ENCODE peak calls at places on chromosome 6, in six cellular contexts. C is Peyer's patch, R is psoas muscle, N is GM12864, L is AG04449, I is GM12865. M is an unnamed sample.
A peak's percentile ranks its signal among the peaks of the same experiment; 100 is the strongest.

GRCh38 chr6:33633462-33634158 is 12.5 kb downstream of the ITPR3 start:
- DNase-seq in C (peak; percentile 86), R (peak; percentile 80), N (no peak), L (no peak), I (peak; percentile 73), M (no peak)

GRCh38 chr6:49003348-49003747 is 459.7 kb downstream of the MMUT start:
- DNase-seq in C (no peak), R (no peak), N (no peak), L (no peak), I (no peak), M (no peak)

GRCh38 chr6:78251930-78252329 is 599.1 kb downstream of the MEI4 start:
- DNase-seq in C (no peak), R (no peak), N (no peak), L (no peak), I (peak; percentile 5), M (no peak)

GRCh38 chr6:551405-551804 is 105.5 kb downstream of the HUS1B start:
- DNase-seq in C (no peak), R (no peak), N (no peak), L (no peak), I (peak; percentile 10), M (no peak)

GRCh38 chr6:48389146-48390043 is 278.4 kb upstream of the PTCHD4 start:
- DNase-seq in C (no peak), R (no peak), N (no peak), L (no peak), I (no peak), M (no peak)

GRCh38 chr6:128827675-128828464 is 55.1 kb upstream of the LAMA2 start:
- DNase-seq in C (no peak), R (no peak), N (no peak), L (peak; percentile 17), I (no peak), M (no peak)

GRCh38 chr6:2918936-2919335 is 15.8 kb upstream of the SERPINB9 start:
- DNase-seq in C (peak; percentile 39), R (no peak), N (no peak), L (no peak), I (no peak), M (no peak)

GRCh38 chr6:89369009-89369408 is 16.5 kb upstream of the UBE2J1 start:
- DNase-seq in C (peak; percentile 67), R (no peak), N (no peak), L (no peak), I (no peak), M (no peak)

GRCh38 chr6:3321042-3321441 is 62.3 kb downstream of the PSMG4 start:
- DNase-seq in C (no peak), R (no peak), N (no peak), L (no peak), I (no peak), M (no peak)

DNA sequence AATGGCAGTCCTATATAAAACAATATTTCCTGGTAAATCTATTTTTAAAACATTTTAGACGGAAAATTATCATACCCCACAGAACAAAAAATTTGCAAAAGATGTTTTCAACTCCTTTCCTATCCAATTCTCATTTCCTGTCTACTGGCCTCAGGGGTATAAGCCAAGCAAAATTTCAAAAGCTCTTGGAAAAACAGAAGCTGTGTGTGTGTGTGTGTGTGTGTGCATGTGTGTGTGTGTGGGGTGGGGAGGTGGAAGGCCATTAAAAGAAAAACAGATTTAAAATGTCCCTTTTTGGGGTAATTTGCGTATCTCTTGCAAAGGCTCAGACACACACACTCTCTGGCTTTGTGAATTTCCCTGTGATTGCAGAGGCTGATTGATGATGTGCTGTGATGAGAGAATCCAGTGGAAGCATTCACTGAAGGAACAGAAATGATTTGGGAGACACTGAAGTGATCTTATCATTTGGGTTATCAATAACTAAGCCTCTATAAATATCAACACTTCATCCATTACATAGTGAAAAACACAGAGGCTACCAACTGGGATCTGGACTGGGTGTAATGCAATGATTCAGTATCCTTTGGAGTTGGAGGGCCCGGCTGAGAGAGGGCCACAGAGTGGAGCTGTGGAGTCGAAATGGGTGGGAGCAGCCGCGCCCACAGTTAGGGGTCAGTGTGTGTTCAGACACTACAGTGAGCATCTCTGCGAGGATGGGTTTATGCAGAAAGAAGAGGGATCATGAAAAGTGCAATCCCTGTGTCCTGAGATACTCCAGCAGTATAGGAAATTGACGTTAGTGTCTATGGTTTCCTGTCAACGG is 106.8 kb upstream of the PREP start:
- DNase-seq in C (no peak), R (no peak), N (no peak), L (no peak), I (no peak), M (no peak)
- TF ChIP-seq CTCF in C (no peak), R (peak; percentile 6), N (no peak), L (peak; percentile 6), I (no peak), M (peak; percentile 20)

GRCh38 chr6:46735720-46736031 is 501 bp upstream of the PLA2G7 start:
- DNase-seq in C (no peak), R (no peak), N (no peak), L (no peak), I (no peak), M (no peak)
- H3K4me3 ChIP-seq in C (peak overlapping the region; percentile 59), R (peak overlapping the region; percentile 80), N (no peak overlapping the region), L (no peak overlapping the region), I (no peak overlapping the region), M (peak overlapping the region; percentile 55)

GRCh38 chr6:137202078-137202477 is 17.1 kb downstream of the IFNGR1 start:
- DNase-seq in C (no peak), R (no peak), N (no peak), L (no peak), I (peak; percentile 67), M (no peak)
- TF ChIP-seq CTCF in C (peak; percentile 22), R (peak; percentile 13), N (peak; percentile 62), L (no peak), I (peak; percentile 52), M (peak; percentile 34)

DNA sequence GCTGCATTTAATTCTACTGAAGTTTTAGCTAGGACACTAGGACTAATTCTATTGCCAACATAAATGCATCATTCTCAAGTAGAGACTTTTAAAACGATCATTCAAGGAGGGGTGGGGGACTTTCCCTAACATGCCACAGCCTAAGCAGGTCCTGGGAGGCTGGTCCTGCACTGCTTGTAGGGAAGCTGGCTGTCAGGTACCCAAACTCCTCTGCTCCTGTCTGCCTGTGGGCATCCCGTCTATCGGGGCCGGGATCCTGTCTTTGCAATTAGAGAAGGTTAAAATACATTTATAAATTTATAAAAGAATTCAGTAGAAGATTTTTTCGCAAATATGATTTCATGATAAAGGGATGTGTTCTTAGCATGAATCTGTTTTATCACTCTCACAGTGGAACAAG is 51.6 kb upstream of the MPC1 start:
- DNase-seq in C (no peak), R (no peak), N (no peak), L (no peak), I (no peak), M (no peak)
- H3K4me3 ChIP-seq in C (no peak overlapping the region), R (no peak overlapping the region), N (no peak overlapping the region), L (no peak overlapping the region), I (no peak overlapping the region), M (no peak overlapping the region)

GRCh38 chr6:148697895-148698440 is 48.9 kb upstream of the UST start:
- DNase-seq in C (no peak), R (no peak), N (no peak), L (no peak), I (no peak), M (no peak)

GRCh38 chr6:148701393-148701774 is 45.4 kb upstream of the UST start:
- DNase-seq in C (no peak), R (no peak), N (no peak), L (no peak), I (no peak), M (no peak)

GRCh38 chr6:148700047-148700712 is 46.6 kb upstream of the UST start:
- DNase-seq in C (no peak), R (no peak), N (no peak), L (no peak), I (no peak), M (no peak)

GRCh38 chr6:148698671-148699180 is 48.1 kb upstream of the UST start:
- DNase-seq in C (no peak), R (no peak), N (no peak), L (no peak), I (no peak), M (no peak)

DNA sequence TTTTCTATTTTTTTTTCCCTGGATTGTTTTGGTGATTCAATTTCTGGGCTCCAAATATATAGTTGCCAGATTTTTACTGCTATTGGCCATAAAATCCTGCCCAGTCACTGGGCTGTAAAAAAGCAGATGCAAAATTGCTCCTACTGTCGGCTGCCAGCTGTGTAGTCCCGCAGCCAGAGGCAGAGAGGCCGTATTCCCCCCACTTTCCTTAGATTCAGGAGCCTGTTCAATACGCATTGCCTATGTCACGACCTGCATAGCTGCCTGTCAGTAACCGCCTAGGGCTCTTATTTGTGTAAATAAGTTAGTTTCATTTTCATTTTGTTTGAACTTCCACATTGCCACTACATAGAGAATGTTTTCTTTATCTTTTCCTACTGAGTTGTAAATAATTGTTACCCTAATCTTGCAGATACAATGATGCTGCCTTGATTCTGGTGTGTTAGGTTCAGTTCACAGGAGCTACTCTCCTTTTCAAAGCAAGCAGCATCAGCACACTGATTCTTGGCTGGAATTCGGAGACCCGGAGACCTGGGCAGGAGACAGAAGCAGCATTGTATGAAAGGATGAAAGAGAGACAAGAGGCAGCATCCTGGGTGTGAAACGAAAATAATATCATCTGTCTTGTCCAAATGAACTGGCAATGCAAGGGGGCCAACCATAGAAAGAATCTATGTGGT is 46.0 kb upstream of the UST start:
- DNase-seq in C (no peak), R (no peak), N (no peak), L (no peak), I (peak; percentile 48), M (no peak)
- TF ChIP-seq CTCF in C (no peak), R (no peak), N (no peak), L (no peak), I (no peak), M (peak; percentile 10)

DNA sequence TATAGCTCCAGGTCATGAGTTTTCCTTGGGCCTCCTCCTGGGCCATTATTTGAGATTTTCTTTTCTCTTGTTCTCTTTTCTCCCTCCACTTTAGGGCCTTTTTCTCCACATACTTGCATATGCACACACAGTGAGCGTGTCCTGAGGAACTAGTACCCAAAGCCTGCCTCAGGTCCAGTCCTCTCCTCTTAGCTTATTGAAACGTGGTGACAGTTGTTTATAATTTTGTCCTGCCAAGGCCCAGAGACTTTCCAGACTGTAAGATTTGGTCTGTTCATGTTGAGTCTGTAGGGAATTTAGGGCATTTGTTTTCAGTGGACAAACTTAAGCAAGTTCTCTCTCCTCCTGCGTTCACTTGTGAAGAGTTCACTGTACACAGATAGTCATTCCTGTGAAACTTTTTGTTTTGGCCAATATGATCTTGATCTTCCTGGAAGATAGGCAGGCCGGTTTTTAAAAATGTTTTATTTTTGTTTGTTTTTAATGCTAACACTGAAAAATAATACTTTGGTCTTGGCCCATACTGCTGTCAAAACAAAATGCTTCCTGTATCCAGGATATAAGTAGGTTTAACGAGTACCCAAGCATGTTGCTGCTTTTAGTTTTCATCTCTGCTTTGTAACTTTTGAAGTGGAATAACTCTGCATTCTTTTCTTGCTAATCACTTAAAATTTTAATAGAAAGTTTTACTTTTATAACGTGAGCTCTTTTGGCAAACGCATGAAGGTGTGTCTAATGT is 20.7 kb downstream of the LRRC1 start:
- DNase-seq in C (no peak), R (no peak), N (no peak), L (no peak), I (no peak), M (no peak)
- H3K4me3 ChIP-seq in C (no peak overlapping the region), R (no peak overlapping the region), N (no peak overlapping the region), L (no peak overlapping the region), I (no peak overlapping the region), M (no peak overlapping the region)

M was measured in astrocyte of the cerebellum.